ENCODE peak calls at places on chromosomes 1 and 21, in seven cellular contexts. One of them, this sample, is unnamed.

GRCh38 chr1:215844266-215844665 is 277.2 kb downstream of the KCTD3 start:
- DNase-seq in C1 segment of cervical spinal cord: no peak
- DNase-seq in left cardiac atrium: no peak
- DNase-seq in NCI-H774: no peak
- DNase-seq in DMS79: no peak
- DNase-seq in kidney: no peak
- DNase-seq in AG04449: no peak
- DNase-seq in this sample: no peak

GRCh38 chr1:227560814-227561213 is 2.5 kb upstream of the ZNF678 start:
- DNase-seq in AG04449: no peak
- DNase-seq in left cardiac atrium: no peak
- DNase-seq in C1 segment of cervical spinal cord: no peak
- DNase-seq in kidney: no peak
- DNase-seq in NCI-H774: no peak
- DNase-seq in DMS79: no peak
- DNase-seq in this sample: no peak

GRCh38 chr1:4003846-4004505 is 103.9 kb upstream of the C1orf174 start:
- DNase-seq in kidney: no peak
- DNase-seq in C1 segment of cervical spinal cord: no peak
- DNase-seq in AG04449: no peak
- DNase-seq in left cardiac atrium: no peak
- DNase-seq in NCI-H774: no peak
- DNase-seq in DMS79: no peak
- DNase-seq in this sample: no peak

GRCh38 chr21:41803316-41803715 is 36.5 kb upstream of the RIPK4 start:
- DNase-seq in DMS79: no peak
- DNase-seq in kidney: no peak
- DNase-seq in C1 segment of cervical spinal cord: no peak
- DNase-seq in NCI-H774: no peak
- DNase-seq in left cardiac atrium: no peak
- DNase-seq in AG04449: no peak
- DNase-seq in this sample: no peak

GRCh38 chr1:85563139-85563538 is 17.4 kb upstream of the CCN1 start:
- DNase-seq in AG04449: no peak
- DNase-seq in left cardiac atrium: no peak
- DNase-seq in C1 segment of cervical spinal cord: no peak
- DNase-seq in NCI-H774: no peak
- DNase-seq in DMS79: no peak
- DNase-seq in kidney: no peak
- DNase-seq in this sample: no peak

GRCh38 chr1:198267921-198268320 is 111.1 kb downstream of the NEK7 start:
- DNase-seq in left cardiac atrium: no peak
- DNase-seq in DMS79: no peak
- DNase-seq in kidney: no peak
- DNase-seq in NCI-H774: no peak
- DNase-seq in AG04449: no peak
- DNase-seq in C1 segment of cervical spinal cord: no peak
- DNase-seq in this sample: no peak

GRCh38 chr1:248825136-248825535 is 579 bp downstream of the SH3BP5L start:
- DNase-seq in DMS79: no peak
- DNase-seq in C1 segment of cervical spinal cord: no peak
- DNase-seq in NCI-H774: no peak
- DNase-seq in kidney: no peak
- DNase-seq in AG04449: no peak
- DNase-seq in left cardiac atrium: no peak
- DNase-seq in this sample: no peak

GRCh38 chr1:110155878-110156522 is 5.7 kb downstream of the SLC6A17 start:
- DNase-seq in AG04449: no peak
- DNase-seq in C1 segment of cervical spinal cord: no peak
- DNase-seq in NCI-H774: no peak
- DNase-seq in DMS79: no peak
- DNase-seq in left cardiac atrium: peak; percentile 70
- DNase-seq in kidney: peak; percentile 78
- DNase-seq in this sample: no peak

GRCh38 chr1:205775717-205776056 is 405 bp upstream of the RAB29 start:
- DNase-seq in DMS79: no peak
- DNase-seq in left cardiac atrium: no peak
- DNase-seq in C1 segment of cervical spinal cord: no peak
- DNase-seq in NCI-H774: no peak
- DNase-seq in AG04449: no peak
- DNase-seq in kidney: no peak
- DNase-seq in this sample: no peak

GRCh38 chr1:208851376-208851775 is 607.2 kb upstream of the PLXNA2 start:
- DNase-seq in C1 segment of cervical spinal cord: no peak
- DNase-seq in AG04449: no peak
- DNase-seq in DMS79: no peak
- DNase-seq in NCI-H774: no peak
- DNase-seq in left cardiac atrium: no peak
- DNase-seq in kidney: no peak
- DNase-seq in this sample: no peak

GRCh38 chr1:202076050-202076511 is 46.6 kb upstream of the GPR37L1 start:
- DNase-seq in AG04449: no peak
- DNase-seq in left cardiac atrium: no peak
- DNase-seq in C1 segment of cervical spinal cord: no peak
- DNase-seq in kidney: no peak
- DNase-seq in NCI-H774: no peak
- DNase-seq in DMS79: no peak
- DNase-seq in this sample: no peak

GRCh38 chr1:210144736-210145135 is 87.9 kb upstream of the SERTAD4 start:
- DNase-seq in NCI-H774: no peak
- DNase-seq in AG04449: no peak
- DNase-seq in kidney: no peak
- DNase-seq in left cardiac atrium: no peak
- DNase-seq in DMS79: no peak
- DNase-seq in C1 segment of cervical spinal cord: no peak
- DNase-seq in this sample: no peak

GRCh38 chr1:205237526-205238484 is 10.1 kb downstream of the TMCC2 start:
- DNase-seq in kidney: no peak
- DNase-seq in C1 segment of cervical spinal cord: no peak
- DNase-seq in NCI-H774: no peak
- DNase-seq in left cardiac atrium: no peak
- DNase-seq in AG04449: no peak
- DNase-seq in DMS79: no peak
- DNase-seq in this sample: no peak

GRCh38 chr1:30011970-30012369 is 711.4 kb downstream of the MATN1 start:
- DNase-seq in left cardiac atrium: no peak
- DNase-seq in C1 segment of cervical spinal cord: no peak
- DNase-seq in AG04449: no peak
- DNase-seq in NCI-H774: no peak
- DNase-seq in DMS79: no peak
- DNase-seq in kidney: no peak
- DNase-seq in this sample: peak; percentile 54

GRCh38 chr1:198121058-198121829 is 35.6 kb upstream of the NEK7 start:
- DNase-seq in AG04449: peak; percentile 80
- DNase-seq in DMS79: no peak
- DNase-seq in left cardiac atrium: no peak
- DNase-seq in kidney: no peak
- DNase-seq in C1 segment of cervical spinal cord: no peak
- DNase-seq in NCI-H774: no peak
- DNase-seq in this sample: no peak

GRCh38 chr1:2132222-2133038 is 62.1 kb downstream of the FAAP20 start:
- DNase-seq in DMS79: no peak
- DNase-seq in kidney: peak; percentile 80
- DNase-seq in AG04449: no peak
- DNase-seq in C1 segment of cervical spinal cord: peak; percentile 32
- DNase-seq in NCI-H774: no peak
- DNase-seq in left cardiac atrium: peak; percentile 56
- DNase-seq in this sample: peak; percentile 53

GRCh38 chr1:212760126-212760823 is 31.3 kb downstream of the NSL1 start:
- DNase-seq in left cardiac atrium: no peak
- DNase-seq in NCI-H774: no peak
- DNase-seq in DMS79: no peak
- DNase-seq in AG04449: no peak
- DNase-seq in kidney: no peak
- DNase-seq in C1 segment of cervical spinal cord: no peak
- DNase-seq in this sample: no peak

This sample was measured in Right ventricle myocardium inferior.